ENCODE peak calls at places on chromosomes 2 and 18, in four cellular contexts. One of them, this sample, is unnamed.

GRCh38 chr18:49655266-49656097 is 93.6 kb downstream of the LIPG start:
- DNase-seq in NCI-H1092 treated with DMSO at 0.1 percent for 48 hours: no peak
- DNase-seq in skeletal muscle cell: no peak
- DNase-seq in NCI-H460: no peak
- DNase-seq in this sample: no peak

GRCh38 chr2:125491663-125492062 is 1164.3 kb upstream of the GYPC start:
- DNase-seq in skeletal muscle cell: no peak
- DNase-seq in NCI-H460: no peak
- DNase-seq in NCI-H1092 treated with DMSO at 0.1 percent for 48 hours: no peak
- DNase-seq in this sample: no peak

GRCh38 chr2:26580751-26581150 is 60.4 kb downstream of the CIB4 start:
- DNase-seq in NCI-H460: no peak
- DNase-seq in NCI-H1092 treated with DMSO at 0.1 percent for 48 hours: no peak
- DNase-seq in skeletal muscle cell: no peak
- DNase-seq in this sample: no peak

GRCh38 chr2:160432633-160433032 is 61.0 kb downstream of the RBMS1 start:
- DNase-seq in NCI-H1092 treated with DMSO at 0.1 percent for 48 hours: no peak
- DNase-seq in skeletal muscle cell: no peak
- DNase-seq in NCI-H460: peak
- DNase-seq in this sample: no peak

GRCh38 chr2:8239402-8240127 is 442.3 kb upstream of the ID2 start:
- DNase-seq in NCI-H460: no peak
- DNase-seq in NCI-H1092 treated with DMSO at 0.1 percent for 48 hours: no peak
- DNase-seq in skeletal muscle cell: no peak
- DNase-seq in this sample: no peak

GRCh38 chr2:127953128-127953718 is 67.5 kb upstream of the AMMECR1L start:
- DNase-seq in NCI-H1092 treated with DMSO at 0.1 percent for 48 hours: no peak
- DNase-seq in skeletal muscle cell: no peak
- DNase-seq in NCI-H460: no peak
- DNase-seq in this sample: no peak

GRCh38 chr2:222739939-222740338 is 68.5 kb downstream of the MOGAT1 start:
- DNase-seq in NCI-H460: no peak
- DNase-seq in NCI-H1092 treated with DMSO at 0.1 percent for 48 hours: no peak
- DNase-seq in skeletal muscle cell: no peak
- DNase-seq in this sample: no peak

GRCh38 chr2:9390151-9390850 is 33.0 kb downstream of the ITGB1BP1 start:
- DNase-seq in NCI-H460: no peak
- DNase-seq in NCI-H1092 treated with DMSO at 0.1 percent for 48 hours: no peak
- DNase-seq in skeletal muscle cell: no peak
- DNase-seq in this sample: no peak

GRCh38 chr18:23354625-23355024 is 98.5 kb upstream of the RIOK3 start:
- DNase-seq in NCI-H1092 treated with DMSO at 0.1 percent for 48 hours: no peak
- DNase-seq in skeletal muscle cell: no peak
- DNase-seq in NCI-H460: no peak
- DNase-seq in this sample: no peak

GRCh38 chr2:74554821-74555531 is 456 bp downstream of the DOK1 start:
- DNase-seq in NCI-H1092 treated with DMSO at 0.1 percent for 48 hours: no peak
- DNase-seq in NCI-H460: no peak
- DNase-seq in skeletal muscle cell: no peak
- DNase-seq in this sample: no peak

GRCh38 chr2:583666-584065 is 93.5 kb downstream of the TMEM18 start:
- DNase-seq in skeletal muscle cell: no peak
- DNase-seq in NCI-H1092 treated with DMSO at 0.1 percent for 48 hours: no peak
- DNase-seq in NCI-H460: no peak
- DNase-seq in this sample: no peak

GRCh38 chr2:46257476-46257875 is 39.7 kb upstream of the EPAS1 start:
- DNase-seq in NCI-H460: no peak
- DNase-seq in skeletal muscle cell: no peak
- DNase-seq in NCI-H1092 treated with DMSO at 0.1 percent for 48 hours: peak
- DNase-seq in this sample: no peak

GRCh38 chr2:233513953-233514655 is 52.5 kb downstream of the USP40 start:
- DNase-seq in NCI-H1092 treated with DMSO at 0.1 percent for 48 hours: no peak
- DNase-seq in skeletal muscle cell: no peak
- DNase-seq in NCI-H460: no peak
- DNase-seq in this sample: no peak

GRCh38 chr2:158214431-158214830 is 112.8 kb downstream of the UPP2 start:
- DNase-seq in skeletal muscle cell: peak
- DNase-seq in NCI-H1092 treated with DMSO at 0.1 percent for 48 hours: no peak
- DNase-seq in NCI-H460: no peak
- DNase-seq in this sample: no peak

GRCh38 chr2:86461042-86461743 is 20.0 kb downstream of the KDM3A start:
- DNase-seq in skeletal muscle cell: no peak
- DNase-seq in NCI-H460: no peak
- DNase-seq in NCI-H1092 treated with DMSO at 0.1 percent for 48 hours: no peak
- DNase-seq in this sample: no peak

GRCh38 chr2:179410552-179411356 is 146.1 kb upstream of the SESTD1 start:
- DNase-seq in skeletal muscle cell: peak
- DNase-seq in NCI-H1092 treated with DMSO at 0.1 percent for 48 hours: peak
- DNase-seq in NCI-H460: peak
- DNase-seq in this sample: no peak

GRCh38 chr2:241665731-241666440 is 20.7 kb downstream of the DTYMK start:
- DNase-seq in NCI-H1092 treated with DMSO at 0.1 percent for 48 hours: no peak
- DNase-seq in skeletal muscle cell: no peak
- DNase-seq in NCI-H460: no peak
- DNase-seq in this sample: no peak

GRCh38 chr2:21535826-21536225 is 412.1 kb downstream of the TDRD15 start:
- DNase-seq in NCI-H460: no peak
- DNase-seq in skeletal muscle cell: no peak
- DNase-seq in NCI-H1092 treated with DMSO at 0.1 percent for 48 hours: no peak
- DNase-seq in this sample: no peak

GRCh38 chr18:35155403-35156117 is 85.3 kb upstream of the ZNF397 start:
- DNase-seq in NCI-H460: no peak
- DNase-seq in NCI-H1092 treated with DMSO at 0.1 percent for 48 hours: no peak
- DNase-seq in skeletal muscle cell: no peak
- DNase-seq in this sample: no peak

GRCh38 chr2:164903214-164903613 is 52.1 kb downstream of the SLC38A11 start:
- DNase-seq in NCI-H1092 treated with DMSO at 0.1 percent for 48 hours: peak
- DNase-seq in skeletal muscle cell: peak
- DNase-seq in NCI-H460: no peak
- DNase-seq in this sample: no peak

GRCh38 chr2:109663721-109664120 is 49.6 kb downstream of the SOWAHC start:
- DNase-seq in skeletal muscle cell: peak
- DNase-seq in NCI-H1092 treated with DMSO at 0.1 percent for 48 hours: peak
- DNase-seq in NCI-H460: no peak
- DNase-seq in this sample: no peak

GRCh38 chr2:52135235-52135634 is 1103.3 kb upstream of the NRXN1 start:
- DNase-seq in NCI-H460: peak
- DNase-seq in skeletal muscle cell: no peak
- DNase-seq in NCI-H1092 treated with DMSO at 0.1 percent for 48 hours: no peak
- DNase-seq in this sample: no peak

GRCh38 chr2:12579018-12579417 is 137.7 kb upstream of the TRIB2 start:
- DNase-seq in NCI-H460: no peak
- DNase-seq in NCI-H1092 treated with DMSO at 0.1 percent for 48 hours: no peak
- DNase-seq in skeletal muscle cell: no peak
- DNase-seq in this sample: no peak

GRCh38 chr2:620456-621302 is 56.5 kb downstream of the TMEM18 start:
- DNase-seq in NCI-H1092 treated with DMSO at 0.1 percent for 48 hours: no peak
- DNase-seq in skeletal muscle cell: no peak
- DNase-seq in NCI-H460: no peak
- DNase-seq in this sample: no peak

GRCh38 chr2:231928901-231929725 is 2.9 kb upstream of the NPPC start:
- DNase-seq in NCI-H1092 treated with DMSO at 0.1 percent for 48 hours: no peak
- DNase-seq in skeletal muscle cell: no peak
- DNase-seq in NCI-H460: no peak
- DNase-seq in this sample: no peak

GRCh38 chr2:134659724-134660123 is 59.1 kb downstream of the TMEM163 start:
- DNase-seq in skeletal muscle cell: no peak
- DNase-seq in NCI-H460: no peak
- DNase-seq in NCI-H1092 treated with DMSO at 0.1 percent for 48 hours: no peak
- DNase-seq in this sample: no peak

GRCh38 chr2:101546376-101547058 is 71.6 kb upstream of the RFX8 start:
- DNase-seq in NCI-H1092 treated with DMSO at 0.1 percent for 48 hours: no peak
- DNase-seq in skeletal muscle cell: no peak
- DNase-seq in NCI-H460: no peak
- DNase-seq in this sample: no peak

GRCh38 chr18:34709104-34709503 is 994 bp upstream of the DTNA start:
- DNase-seq in NCI-H1092 treated with DMSO at 0.1 percent for 48 hours: no peak
- DNase-seq in skeletal muscle cell: peak
- DNase-seq in NCI-H460: peak
- DNase-seq in this sample: no peak

GRCh38 chr2:78408795-78409118 is 616.7 kb upstream of the REG3G start:
- DNase-seq in skeletal muscle cell: no peak
- DNase-seq in NCI-H460: no peak
- DNase-seq in NCI-H1092 treated with DMSO at 0.1 percent for 48 hours: no peak
- DNase-seq in this sample: no peak

GRCh38 chr2:196988599-196988998 is 62.1 kb upstream of the PGAP1 start:
- DNase-seq in skeletal muscle cell: no peak
- DNase-seq in NCI-H1092 treated with DMSO at 0.1 percent for 48 hours: peak
- DNase-seq in NCI-H460: no peak
- DNase-seq in this sample: no peak

GRCh38 chr18:13463526-13463925 is 245.0 kb downstream of the LDLRAD4 start:
- DNase-seq in NCI-H460: no peak
- DNase-seq in skeletal muscle cell: no peak
- DNase-seq in NCI-H1092 treated with DMSO at 0.1 percent for 48 hours: no peak
- DNase-seq in this sample: no peak